ENCODE peak calls at places on chromosomes 3 and 15, in eight cellular contexts. C is stimulated activated CD4-positive, alpha-beta T cell treated with anti-CD3 and anti-CD28 coated beads, Interleukin-12 subunit alpha, Interleukin-12 subunit beta, amount 100 ng/mL, for 24 hours; U is Caco-2; S is HFFc6; T is uterus; Q is GOT3; M is anterior cingulate cortex; F is B cell. A is an unnamed sample.

GRCh38 chr3:29922990-29923746 is 642.3 kb downstream of the RBMS3 start:
- DNase-seq in C (no peak), U (no peak), S (peak), T (no peak), Q (no peak), M (no peak), F (no peak), A (no peak)

GRCh38 chr3:79960594-79960993 is 192.8 kb upstream of the ROBO1 start:
- DNase-seq in C (no peak), U (no peak), S (no peak), T (no peak), Q (no peak), M (no peak), F (no peak), A (no peak)

GRCh38 chr3:126704494-126705214 is 614 bp downstream of the CHCHD6 start:
- DNase-seq in C (no peak), U (no peak), S (no peak), T (no peak), Q (no peak), M (no peak), F (no peak), A (no peak)

GRCh38 chr15:89448825-89449224 is 47.6 kb downstream of the RHCG start:
- DNase-seq in C (no peak), U (no peak), S (no peak), T (no peak), Q (no peak), M (no peak), F (no peak), A (no peak)

GRCh38 chr15:95912280-95912625 is 418.2 kb upstream of the NR2F2 start:
- DNase-seq in C (no peak), U (peak), S (no peak), T (no peak), Q (no peak), M (no peak), F (no peak), A (no peak)

GRCh38 chr3:158731938-158732855 is at the start of gene RARRES1:
- DNase-seq in C (peak), U (peak), S (peak), T (peak), Q (no peak), M (no peak), F (peak), A (no peak)

GRCh38 chr3:100891827-100892226 is 101.4 kb downstream of the ABI3BP start:
- DNase-seq in C (no peak), U (no peak), S (no peak), T (no peak), Q (no peak), M (no peak), F (no peak), A (no peak)

GRCh38 chr3:123025642-123026521 is 1.7 kb downstream of the SEMA5B start:
- DNase-seq in C (no peak), U (no peak), S (no peak), T (no peak), Q (no peak), M (no peak), F (peak), A (no peak)

GRCh38 chr15:82838096-82838735 is 28.8 kb downstream of the WHAMM start:
- DNase-seq in C (no peak), U (no peak), S (no peak), T (no peak), Q (no peak), M (no peak), F (no peak), A (no peak)

GRCh38 chr15:80698636-80699035 is 3.5 kb downstream of the ABHD17C start:
- DNase-seq in C (no peak), U (no peak), S (peak), T (no peak), Q (no peak), M (no peak), F (no peak), A (no peak)

GRCh38 chr3:157393076-157393475 is 43.6 kb upstream of the PTX3 start:
- DNase-seq in C (no peak), U (no peak), S (no peak), T (no peak), Q (no peak), M (no peak), F (no peak), A (no peak)

GRCh38 chr15:100766225-100767001 is 113.2 kb upstream of the ALDH1A3 start:
- DNase-seq in C (no peak), U (no peak), S (no peak), T (no peak), Q (no peak), M (no peak), F (no peak), A (no peak)

GRCh38 chr3:29083607-29084120 is 197.2 kb upstream of the RBMS3 start:
- DNase-seq in C (no peak), U (no peak), S (no peak), T (no peak), Q (no peak), M (no peak), F (no peak), A (no peak)

GRCh38 chr15:71458089-71458660 is 342.9 kb downstream of the THSD4 start:
- DNase-seq in C (no peak), U (no peak), S (no peak), T (no peak), Q (no peak), M (no peak), F (no peak), A (no peak)

GRCh38 chr3:30319713-30320112 is 286.7 kb upstream of the TGFBR2 start:
- DNase-seq in C (peak), U (peak), S (peak), T (peak), Q (no peak), M (no peak), F (peak), A (peak)

GRCh38 chr15:45150997-45151396 is 21.2 kb downstream of the DUOX1 start:
- DNase-seq in C (no peak), U (no peak), S (no peak), T (no peak), Q (no peak), M (no peak), F (no peak), A (no peak)

GRCh38 chr15:69668963-69669362 is 216.3 kb downstream of the RPLP1 start:
- DNase-seq in C (no peak), U (no peak), S (no peak), T (no peak), Q (no peak), M (no peak), F (peak), A (no peak)

GRCh38 chr15:74432271-74432967 is 1.3 kb downstream of the SEMA7A start:
- DNase-seq in C (no peak), U (no peak), S (no peak), T (no peak), Q (no peak), M (no peak), F (peak), A (no peak)

GRCh38 chr3:100335137-100335833 is 728 bp downstream of the NIT2 start:
- DNase-seq in C (peak), U (peak), S (no peak), T (no peak), Q (no peak), M (no peak), F (peak), A (peak)

GRCh38 chr15:73225358-73226015 is 143.3 kb downstream of the HCN4 start:
- DNase-seq in C (peak), U (no peak), S (no peak), T (no peak), Q (no peak), M (no peak), F (no peak), A (no peak)

GRCh38 chr3:78101363-78101762 is 1061.5 kb downstream of the ROBO2 start:
- DNase-seq in C (no peak), U (no peak), S (peak), T (no peak), Q (no peak), M (no peak), F (no peak), A (no peak)

GRCh38 chr3:132378-132777 is 64.2 kb upstream of the CHL1 start:
- DNase-seq in C (no peak), U (no peak), S (no peak), T (no peak), Q (no peak), M (no peak), F (no peak), A (no peak)

GRCh38 chr3:4995500-4996053 is 16.3 kb downstream of the BHLHE40 start:
- DNase-seq in C (no peak), U (no peak), S (peak), T (no peak), Q (no peak), M (no peak), F (no peak), A (no peak)